ENCODE peak calls at places on chromosome 7, in four cellular contexts. One of them, this sample, is unnamed.

GRCh38 chr7:27119412-27119911 is 11.1 kb downstream of the HOXA4 start:
- DNase-seq in thyroid gland: no peak
- DNase-seq in IMR-90: peak; percentile 26
- DNase-seq in Peyer's patch: no peak
- DNase-seq in this sample: peak; percentile 48

GRCh38 chr7:129439963-129440625 is 5.9 kb downstream of the STRIP2 start:
- DNase-seq in thyroid gland: no peak
- DNase-seq in Peyer's patch: no peak
- DNase-seq in IMR-90: no peak
- DNase-seq in this sample: no peak

GRCh38 chr7:70014472-70015232 is 416.4 kb downstream of the AUTS2 start:
- DNase-seq in Peyer's patch: no peak
- DNase-seq in IMR-90: no peak
- DNase-seq in thyroid gland: peak; percentile 10
- DNase-seq in this sample: no peak

GRCh38 chr7:140284062-140284461 is 107.3 kb upstream of the KDM7A start:
- DNase-seq in Peyer's patch: no peak
- DNase-seq in IMR-90: no peak
- DNase-seq in thyroid gland: no peak
- DNase-seq in this sample: no peak

GRCh38 chr7:94701555-94701973 is 45.6 kb upstream of the SGCE start:
- DNase-seq in Peyer's patch: no peak
- DNase-seq in thyroid gland: no peak
- DNase-seq in IMR-90: peak; percentile 52
- DNase-seq in this sample: peak; percentile 94

GRCh38 chr7:26193432-26194206 is 6.9 kb downstream of the HNRNPA2B1 start:
- DNase-seq in IMR-90: no peak
- DNase-seq in Peyer's patch: no peak
- DNase-seq in thyroid gland: no peak
- DNase-seq in this sample: no peak

GRCh38 chr7:47782022-47782421 is 166.2 kb downstream of the PKD1L1 start:
- DNase-seq in thyroid gland: no peak
- DNase-seq in IMR-90: peak; percentile 33
- DNase-seq in Peyer's patch: no peak
- DNase-seq in this sample: no peak

GRCh38 chr7:139683137-139683871 is 94.5 kb downstream of the HIPK2 start:
- DNase-seq in thyroid gland: no peak
- DNase-seq in IMR-90: peak; percentile 61
- DNase-seq in Peyer's patch: no peak
- DNase-seq in this sample: no peak

GRCh38 chr7:121045090-121045489 is 56.6 kb downstream of the CPED1 start:
- DNase-seq in thyroid gland: no peak
- DNase-seq in IMR-90: no peak
- DNase-seq in Peyer's patch: no peak
- DNase-seq in this sample: no peak

GRCh38 chr7:81333004-81333403 is 414.2 kb upstream of the SEMA3C start:
- DNase-seq in IMR-90: peak; percentile 76
- DNase-seq in Peyer's patch: no peak
- DNase-seq in thyroid gland: no peak
- DNase-seq in this sample: peak; percentile 36

GRCh38 chr7:116307253-116307652 is 96.9 kb downstream of the TES start:
- DNase-seq in IMR-90: no peak
- DNase-seq in Peyer's patch: no peak
- DNase-seq in thyroid gland: no peak
- DNase-seq in this sample: no peak

GRCh38 chr7:45597286-45597984 is 23.3 kb downstream of the ADCY1 start:
- DNase-seq in Peyer's patch: no peak
- DNase-seq in IMR-90: no peak
- DNase-seq in thyroid gland: no peak
- DNase-seq in this sample: no peak

GRCh38 chr7:47368190-47368812 is 213.6 kb downstream of the TNS3 start:
- DNase-seq in IMR-90: no peak
- DNase-seq in Peyer's patch: no peak
- DNase-seq in thyroid gland: no peak
- DNase-seq in this sample: no peak

GRCh38 chr7:116772423-116772852 is 89.9 kb upstream of the CAPZA2 start:
- DNase-seq in IMR-90: peak; percentile 84
- DNase-seq in thyroid gland: no peak
- DNase-seq in Peyer's patch: no peak
- DNase-seq in this sample: peak; percentile 93

GRCh38 chr7:124813962-124814798 is 48.6 kb upstream of the GPR37 start:
- DNase-seq in thyroid gland: no peak
- DNase-seq in IMR-90: no peak
- DNase-seq in Peyer's patch: no peak
- DNase-seq in this sample: no peak

GRCh38 chr7:7479275-7479674 is 56.4 kb downstream of the COL28A1 start:
- DNase-seq in IMR-90: no peak
- DNase-seq in Peyer's patch: no peak
- DNase-seq in thyroid gland: no peak
- DNase-seq in this sample: no peak

GRCh38 chr7:28656529-28656928 is 244.2 kb downstream of the CREB5 start:
- DNase-seq in Peyer's patch: no peak
- DNase-seq in IMR-90: no peak
- DNase-seq in thyroid gland: no peak
- DNase-seq in this sample: no peak

GRCh38 chr7:117816727-117817126 is 56.5 kb downstream of the CTTNBP2 start:
- DNase-seq in thyroid gland: no peak
- DNase-seq in IMR-90: peak; percentile 74
- DNase-seq in Peyer's patch: no peak
- DNase-seq in this sample: peak; percentile 6

GRCh38 chr7:103865442-103865841 is 124.0 kb downstream of the RELN start:
- DNase-seq in IMR-90: no peak
- DNase-seq in thyroid gland: no peak
- DNase-seq in Peyer's patch: no peak
- DNase-seq in this sample: no peak

GRCh38 chr7:144830024-144830785 is 5.6 kb downstream of the TPK1 start:
- DNase-seq in thyroid gland: no peak
- DNase-seq in Peyer's patch: peak; percentile 57
- DNase-seq in IMR-90: no peak
- DNase-seq in this sample: no peak

GRCh38 chr7:78576196-78576595 is 777.6 kb downstream of the PHTF2 start:
- DNase-seq in thyroid gland: no peak
- DNase-seq in Peyer's patch: no peak
- DNase-seq in IMR-90: peak; percentile 17
- DNase-seq in this sample: no peak

GRCh38 chr7:44277851-44278250 is 47.5 kb downstream of the CAMK2B start:
- DNase-seq in IMR-90: peak; percentile 47
- DNase-seq in thyroid gland: peak; percentile 20
- DNase-seq in Peyer's patch: peak; percentile 30
- DNase-seq in this sample: no peak

GRCh38 chr7:37245544-37245943 is 203.1 kb downstream of the ELMO1 start:
- DNase-seq in Peyer's patch: no peak
- DNase-seq in IMR-90: no peak
- DNase-seq in thyroid gland: no peak
- DNase-seq in this sample: no peak

GRCh38 chr7:519974-520458 is 370 bp upstream of the PDGFA start:
- DNase-seq in thyroid gland: peak; percentile 52
- DNase-seq in IMR-90: peak; percentile 36
- DNase-seq in Peyer's patch: peak; percentile 77
- DNase-seq in this sample: peak; percentile 41

GRCh38 chr7:149245244-149245643 is 5.8 kb downstream of the ZNF212 start:
- DNase-seq in thyroid gland: no peak
- DNase-seq in Peyer's patch: no peak
- DNase-seq in IMR-90: peak; percentile 62
- DNase-seq in this sample: no peak

GRCh38 chr7:81159402-81159801 is 240.6 kb upstream of the SEMA3C start:
- DNase-seq in IMR-90: peak; percentile 68
- DNase-seq in Peyer's patch: no peak
- DNase-seq in thyroid gland: no peak
- DNase-seq in this sample: no peak

GRCh38 chr7:111903797-111904196 is 302.4 kb downstream of the DOCK4 start:
- DNase-seq in Peyer's patch: no peak
- DNase-seq in IMR-90: no peak
- DNase-seq in thyroid gland: no peak
- DNase-seq in this sample: no peak

GRCh38 chr7:101378808-101379207 is 16.1 kb downstream of the COL26A1 start:
- DNase-seq in IMR-90: no peak
- DNase-seq in Peyer's patch: no peak
- DNase-seq in thyroid gland: no peak
- DNase-seq in this sample: no peak

GRCh38 chr7:108525327-108525984 is 479 bp downstream of the PNPLA8 start:
- DNase-seq in thyroid gland: peak; percentile 88
- DNase-seq in Peyer's patch: no peak
- DNase-seq in IMR-90: peak; percentile 82
- DNase-seq in this sample: peak; percentile 75

GRCh38 chr7:128783143-128783799 is 7.7 kb upstream of the OPN1SW start:
- DNase-seq in Peyer's patch: no peak
- DNase-seq in IMR-90: peak; percentile 89
- DNase-seq in thyroid gland: peak; percentile 55
- DNase-seq in this sample: peak; percentile 26

GRCh38 chr7:116802784-116803183 is 59.6 kb upstream of the CAPZA2 start:
- DNase-seq in Peyer's patch: no peak
- DNase-seq in IMR-90: peak; percentile 80
- DNase-seq in thyroid gland: peak; percentile 19
- DNase-seq in this sample: peak; percentile 75

GRCh38 chr7:135274495-135275268 is 41.0 kb downstream of the STRA8 start:
- DNase-seq in Peyer's patch: peak; percentile 55
- DNase-seq in thyroid gland: peak; percentile 54
- DNase-seq in IMR-90: peak; percentile 73
- DNase-seq in this sample: peak; percentile 81

GRCh38 chr7:129780257-129781127 is 169.0 kb downstream of the NRF1 start:
- DNase-seq in IMR-90: no peak
- DNase-seq in thyroid gland: peak; percentile 94
- DNase-seq in Peyer's patch: peak; percentile 93
- DNase-seq in this sample: no peak

GRCh38 chr7:4139656-4140320 is 542.3 kb upstream of the FOXK1 start:
- DNase-seq in IMR-90: no peak
- DNase-seq in Peyer's patch: peak; percentile 32
- DNase-seq in thyroid gland: no peak
- DNase-seq in this sample: no peak

GRCh38 chr7:103325744-103326143 is 18.8 kb downstream of the DNAJC2 start:
- DNase-seq in Peyer's patch: no peak
- DNase-seq in thyroid gland: no peak
- DNase-seq in IMR-90: no peak
- DNase-seq in this sample: no peak

GRCh38 chr7:12093365-12093764 is 117.7 kb upstream of the TMEM106B start:
- DNase-seq in IMR-90: no peak
- DNase-seq in Peyer's patch: no peak
- DNase-seq in thyroid gland: no peak
- DNase-seq in this sample: no peak

GRCh38 chr7:1707756-1708611 is 37.9 kb downstream of the ELFN1 start:
- DNase-seq in thyroid gland: no peak
- DNase-seq in IMR-90: no peak
- DNase-seq in Peyer's patch: peak; percentile 24
- DNase-seq in this sample: no peak

GRCh38 chr7:1705856-1706255 is 35.8 kb downstream of the ELFN1 start:
- DNase-seq in Peyer's patch: no peak
- DNase-seq in IMR-90: no peak
- DNase-seq in thyroid gland: no peak
- DNase-seq in this sample: no peak

GRCh38 chr7:1705339-1705738 is 35.3 kb downstream of the ELFN1 start:
- DNase-seq in Peyer's patch: no peak
- DNase-seq in thyroid gland: no peak
- DNase-seq in IMR-90: no peak
- DNase-seq in this sample: no peak

GRCh38 chr7:1706381-1706720 is 36.3 kb downstream of the ELFN1 start:
- DNase-seq in thyroid gland: no peak
- DNase-seq in Peyer's patch: no peak
- DNase-seq in IMR-90: no peak
- DNase-seq in this sample: no peak

GRCh38 chr7:1706721-1707613 is 36.9 kb downstream of the ELFN1 start:
- DNase-seq in IMR-90: no peak
- DNase-seq in thyroid gland: no peak
- DNase-seq in Peyer's patch: peak; percentile 32
- DNase-seq in this sample: no peak
- H3K27me3 ChIP-seq in IMR-90: peaks cover 3% of the 10 kb centered on the region
- H3K27me3 ChIP-seq in thyroid gland: no peaks in the 10 kb centered on the region
- H3K27me3 ChIP-seq in Peyer's patch: no peaks in the 10 kb centered on the region
- H3K27me3 ChIP-seq in this sample: no peaks in the 10 kb centered on the region

GRCh38 chr7:131509087-131509486 is 47.3 kb downstream of the PODXL start:
- DNase-seq in thyroid gland: no peak
- DNase-seq in IMR-90: no peak
- DNase-seq in Peyer's patch: no peak
- DNase-seq in this sample: no peak

GRCh38 chr7:131506597-131506996 is 49.8 kb downstream of the PODXL start:
- DNase-seq in IMR-90: no peak
- DNase-seq in Peyer's patch: no peak
- DNase-seq in thyroid gland: no peak
- DNase-seq in this sample: no peak

GRCh38 chr7:131505636-131506557 is 50.5 kb downstream of the PODXL start:
- DNase-seq in thyroid gland: no peak
- DNase-seq in IMR-90: no peak
- DNase-seq in Peyer's patch: no peak
- DNase-seq in this sample: no peak

GRCh38 chr7:131509781-131510180 is 46.6 kb downstream of the PODXL start:
- DNase-seq in IMR-90: no peak
- DNase-seq in thyroid gland: no peak
- DNase-seq in Peyer's patch: no peak
- DNase-seq in this sample: no peak

GRCh38 chr7:131507592-131508331 is 48.7 kb downstream of the PODXL start:
- DNase-seq in thyroid gland: peak; percentile 82
- DNase-seq in IMR-90: peak; percentile 60
- DNase-seq in Peyer's patch: peak; percentile 91
- DNase-seq in this sample: peak; percentile 76
- TF ChIP-seq POLR2A in thyroid gland: no peak
- TF ChIP-seq POLR2A in IMR-90: no peak
- TF ChIP-seq POLR2A in Peyer's patch: no peak
- TF ChIP-seq POLR2A in this sample: no peak

DNA sequence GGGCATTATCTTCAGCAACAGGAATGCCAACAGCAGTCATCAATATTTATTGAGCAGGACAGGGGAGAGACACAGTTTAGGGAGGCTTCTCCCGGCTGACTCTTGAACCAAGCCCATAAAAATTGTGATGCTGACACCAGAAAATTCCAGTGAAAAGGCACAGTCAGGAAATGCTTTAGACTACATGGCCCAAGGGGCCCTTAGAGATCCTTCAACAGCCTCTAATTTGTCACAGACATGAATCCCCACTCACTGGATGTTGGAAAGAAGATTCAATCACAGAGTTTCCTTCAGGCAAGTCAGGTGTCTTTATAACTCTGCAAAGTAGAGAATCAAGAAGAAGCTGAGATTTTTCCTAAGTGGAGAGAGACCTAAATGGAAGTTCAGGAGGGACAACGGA is 1.2 kb downstream of the GJC3 start:
- DNase-seq in thyroid gland: no peak
- DNase-seq in Peyer's patch: no peak
- DNase-seq in IMR-90: no peak
- DNase-seq in this sample: no peak
- H3K27me3 ChIP-seq in thyroid gland: no peaks in the 10 kb centered on the region
- H3K27me3 ChIP-seq in Peyer's patch: no peaks in the 10 kb centered on the region
- H3K27me3 ChIP-seq in IMR-90: peaks cover 19% of the 10 kb centered on the region
- H3K27me3 ChIP-seq in this sample: peaks cover 12% of the 10 kb centered on the region

GRCh38 chr7:98880485-98880884 is 2.2 kb downstream of the TRRAP start:
- DNase-seq in IMR-90: no peak
- DNase-seq in thyroid gland: no peak
- DNase-seq in Peyer's patch: no peak
- DNase-seq in this sample: no peak

GRCh38 chr7:98878365-98879197 is at the start of gene TRRAP:
- DNase-seq in IMR-90: peak; percentile 62
- DNase-seq in Peyer's patch: peak; percentile 79
- DNase-seq in thyroid gland: peak; percentile 66
- DNase-seq in this sample: peak; percentile 65

GRCh38 chr7:98877692-98878364 is 504 bp upstream of the TRRAP start:
- DNase-seq in Peyer's patch: no peak
- DNase-seq in IMR-90: no peak
- DNase-seq in thyroid gland: no peak
- DNase-seq in this sample: no peak

GRCh38 chr7:98879989-98880337 is 1.6 kb downstream of the TRRAP start:
- DNase-seq in Peyer's patch: no peak
- DNase-seq in IMR-90: no peak
- DNase-seq in thyroid gland: no peak
- DNase-seq in this sample: no peak

GRCh38 chr7:98879198-98879988 is 1.1 kb downstream of the TRRAP start:
- DNase-seq in Peyer's patch: peak; percentile 58
- DNase-seq in thyroid gland: peak; percentile 42
- DNase-seq in IMR-90: peak; percentile 17
- DNase-seq in this sample: no peak
- TF ChIP-seq POLR2A in Peyer's patch: no peak
- TF ChIP-seq POLR2A in thyroid gland: no peak
- TF ChIP-seq POLR2A in IMR-90: no peak
- TF ChIP-seq POLR2A in this sample: no peak

This sample was measured in endothelial cell of umbilical vein.